ENCODE peak calls at places on chromosomes 5 and 9, in four cellular contexts. Q, K, O and T are unnamed samples.

GRCh38 chr9:109115931-109116541 is 3.7 kb downstream of the TMEM245 start:
- DNase-seq in Q (no peak), K (peak), O (no peak), T (no peak)

GRCh38 chr5:56525117-56525516 is 290.2 kb upstream of the MAP3K1 start:
- DNase-seq in Q (no peak), K (peak), O (no peak), T (no peak)

GRCh38 chr5:13470256-13470655 is 474.2 kb downstream of the DNAH5 start:
- DNase-seq in Q (no peak), K (no peak), O (no peak), T (no peak)

GRCh38 chr5:133605323-133605722 is 7.0 kb downstream of the FSTL4 start:
- DNase-seq in Q (no peak), K (no peak), O (no peak), T (no peak)

GRCh38 chr9:129181246-129181645 is 3.2 kb upstream of the IER5L start:
- DNase-seq in Q (no peak), K (no peak), O (no peak), T (no peak)

GRCh38 chr9:16521868-16522381 is 348.5 kb downstream of the BNC2 start:
- DNase-seq in Q (no peak), K (no peak), O (no peak), T (peak)

GRCh38 chr5:1663186-1663585 is 136.5 kb downstream of the MRPL36 start:
- DNase-seq in Q (no peak), K (no peak), O (no peak), T (no peak)

GRCh38 chr5:140372971-140373487 is 13.0 kb downstream of the SLC4A9 start:
- DNase-seq in Q (peak), K (peak), O (peak), T (peak)

GRCh38 chr5:84438456-84438855 is 53.8 kb upstream of the EDIL3 start:
- DNase-seq in Q (no peak), K (no peak), O (no peak), T (no peak)

GRCh38 chr9:32875748-32876147 is 92.4 kb downstream of the TMEM215 start:
- DNase-seq in Q (no peak), K (peak), O (no peak), T (no peak)

GRCh38 chr5:151212361-151212899 is 11.5 kb downstream of the CCDC69 start:
- DNase-seq in Q (no peak), K (no peak), O (no peak), T (no peak)

GRCh38 chr9:4987996-4988421 is 2.9 kb downstream of the JAK2 start:
- DNase-seq in Q (peak), K (peak), O (peak), T (no peak)

GRCh38 chr9:38039090-38039906 is 29.7 kb downstream of the SHB start:
- DNase-seq in Q (no peak), K (no peak), O (no peak), T (peak)

GRCh38 chr5:150286820-150287219 is 2.8 kb downstream of the CAMK2A start:
- DNase-seq in Q (peak), K (no peak), O (no peak), T (no peak)

GRCh38 chr9:94874316-94874715 is 147.8 kb downstream of the AOPEP start:
- DNase-seq in Q (no peak), K (no peak), O (no peak), T (peak)

GRCh38 chr5:154653764-154654483 is 101.3 kb upstream of the LARP1 start:
- DNase-seq in Q (no peak), K (no peak), O (no peak), T (no peak)

GRCh38 chr5:168549554-168549953 is 20.4 kb downstream of the FBLL1 start:
- DNase-seq in Q (no peak), K (no peak), O (no peak), T (no peak)

GRCh38 chr5:88882321-88883038 is 504 bp downstream of the MEF2C start:
- DNase-seq in Q (peak), K (no peak), O (no peak), T (no peak)

GRCh38 chr9:6226696-6227095 is 11.1 kb downstream of the IL33 start:
- DNase-seq in Q (no peak), K (peak), O (no peak), T (no peak)

GRCh38 chr9:130421802-130422276 is 22.9 kb upstream of the ASS1 start:
- DNase-seq in Q (peak), K (peak), O (no peak), T (no peak)